ENCODE peak calls at places on chromosomes 11 and 22, in nine cellular contexts. H, Q, M, U, C, S, X, P and V are unnamed samples. For H3K4me1, the result is how much of the 10 kb centered on the place peaks cover.

GRCh38 chr11:75388386-75389275 is 10.7 kb upstream of the RPS3 start:
- DNase-seq in H (peak), Q (peak), M (peak), U (peak), C (peak), S (peak), X (peak), P (peak), V (peak)

GRCh38 chr11:75350743-75351540 is 519 bp downstream of the ARRB1 start:
- DNase-seq in H (no peak), Q (no peak), M (peak), U (peak), C (peak), S (peak), X (peak), P (peak), V (peak)

GRCh38 chr22:33440756-33441155 is 382.6 kb upstream of the SYN3 start:
- DNase-seq in H (no peak), Q (no peak), M (no peak), U (no peak), C (no peak), S (no peak), X (no peak), P (no peak), V (no peak)

GRCh38 chr11:95359756-95360155 is 128.8 kb upstream of the SESN3 start:
- DNase-seq in H (peak), Q (no peak), M (no peak), U (no peak), C (no peak), S (no peak), X (no peak), P (no peak), V (no peak)

GRCh38 chr11:42410251-42410956 is 901.4 kb upstream of the API5 start:
- DNase-seq in H (peak), Q (no peak), M (no peak), U (no peak), C (no peak), S (no peak), X (no peak), P (no peak), V (no peak)

GRCh38 chr11:56624661-56625110 is 10.0 kb upstream of the OR5M1 start:
- DNase-seq in H (peak), Q (no peak), M (peak), U (peak), C (no peak), S (no peak), X (no peak), P (no peak), V (no peak)

GRCh38 chr11:123145220-123145619 is 49.8 kb downstream of the CLMP start:
- DNase-seq in H (peak), Q (peak), M (no peak), U (peak), C (no peak), S (no peak), X (no peak), P (no peak), V (no peak)

GRCh38 chr11:120225372-120225909 is 14.5 kb upstream of the POU2F3 start:
- DNase-seq in H (no peak), Q (no peak), M (no peak), U (no peak), C (no peak), S (no peak), X (peak), P (no peak), V (no peak)

GRCh38 chr11:110759972-110760381 is 47.7 kb upstream of the ARHGAP20 start:
- DNase-seq in H (no peak), Q (no peak), M (peak), U (no peak), C (no peak), S (no peak), X (no peak), P (peak), V (peak)

GRCh38 chr11:8092587-8093424 is 11.8 kb downstream of the TUB start:
- DNase-seq in H (peak), Q (peak), M (peak), U (peak), C (peak), S (peak), X (peak), P (peak), V (peak)

GRCh38 chr11:1219836-1220810 is 2.7 kb upstream of the MUC5B start:
- DNase-seq in H (no peak), Q (no peak), M (peak), U (peak), C (peak), S (no peak), X (peak), P (peak), V (peak)

GRCh38 chr11:27716850-27717249 is 16.6 kb upstream of the BDNF start:
- DNase-seq in H (no peak), Q (no peak), M (no peak), U (no peak), C (no peak), S (no peak), X (no peak), P (no peak), V (no peak)

GRCh38 chr11:27718346-27718852 is 18.1 kb upstream of the BDNF start:
- DNase-seq in H (peak), Q (no peak), M (peak), U (peak), C (no peak), S (no peak), X (no peak), P (no peak), V (no peak)

GRCh38 chr11:27717801-27718229 is 17.6 kb upstream of the BDNF start:
- DNase-seq in H (no peak), Q (no peak), M (no peak), U (no peak), C (no peak), S (no peak), X (no peak), P (no peak), V (no peak)

GRCh38 chr11:27716216-27716615 is 16.0 kb upstream of the BDNF start:
- DNase-seq in H (no peak), Q (no peak), M (no peak), U (no peak), C (no peak), S (no peak), X (no peak), P (no peak), V (no peak)

GRCh38 chr11:27717377-27717776 is 17.1 kb upstream of the BDNF start:
- DNase-seq in H (no peak), Q (no peak), M (no peak), U (peak), C (no peak), S (no peak), X (no peak), P (no peak), V (no peak)
- TF ChIP-seq CTCF in H (peak), Q (no peak), M (no peak), U (peak), C (no peak), S (no peak), X (no peak), P (no peak), V (no peak)

DNA sequence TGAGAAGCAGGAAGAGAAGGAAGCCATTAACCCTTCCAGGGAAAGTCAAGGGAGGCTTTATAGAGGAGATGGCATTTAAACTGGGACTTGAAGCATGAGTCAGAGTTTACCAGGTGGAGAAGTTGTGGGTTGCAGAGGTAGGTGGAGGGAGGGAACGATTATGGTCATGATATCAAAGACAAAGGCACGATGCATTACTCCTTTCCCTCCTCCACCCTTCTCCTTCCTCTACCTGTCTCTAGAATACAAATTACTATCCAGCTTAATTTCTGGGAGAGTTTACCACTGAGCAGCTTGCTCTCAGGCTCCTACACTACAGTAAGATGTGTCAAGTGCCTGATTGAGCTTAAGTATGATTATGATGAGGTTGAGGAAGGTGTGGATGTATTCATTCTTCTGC is 151.7 kb downstream of the NELL1 start:
- DNase-seq in H (no peak), Q (no peak), M (no peak), U (no peak), C (no peak), S (no peak), X (no peak), P (no peak), V (no peak)
- H3K4me3 ChIP-seq in H (no peak), Q (no peak), M (no peak), U (no peak), C (no peak), S (no peak), X (no peak), P (no peak), V (no peak)

GRCh38 chr11:67233584-67234190 is 32.6 kb upstream of the GRK2 start:
- DNase-seq in H (no peak), Q (no peak), M (no peak), U (no peak), C (no peak), S (no peak), X (no peak), P (no peak), V (no peak)
- H3K4me1 ChIP-seq in H (under half), Q (under half), M (under half), U (under half), C (under half), S (under half), X (under half), P (under half), V (under half)

GRCh38 chr11:64148917-64149617 is 16.8 kb downstream of the MACROD1 start:
- DNase-seq in H (no peak), Q (no peak), M (no peak), U (no peak), C (no peak), S (no peak), X (no peak), P (no peak), V (no peak)
- TF ChIP-seq CTCF in H (no peak), Q (no peak), M (peak), U (no peak), C (no peak), S (peak), X (peak), P (peak), V (no peak)

GRCh38 chr22:17434856-17435255 is 65.6 kb downstream of the CECR2 start:
- DNase-seq in H (peak), Q (no peak), M (no peak), U (no peak), C (no peak), S (no peak), X (no peak), P (no peak), V (no peak)

GRCh38 chr22:17436382-17436951 is 67.2 kb downstream of the CECR2 start:
- DNase-seq in H (no peak), Q (peak), M (no peak), U (no peak), C (no peak), S (no peak), X (no peak), P (no peak), V (no peak)

GRCh38 chr22:17435375-17435774 is 66.1 kb downstream of the CECR2 start:
- DNase-seq in H (no peak), Q (no peak), M (no peak), U (no peak), C (no peak), S (no peak), X (no peak), P (no peak), V (no peak)

GRCh38 chr22:17441326-17441725 is 72.1 kb downstream of the CECR2 start:
- DNase-seq in H (no peak), Q (no peak), M (no peak), U (no peak), C (no peak), S (no peak), X (no peak), P (no peak), V (no peak)

DNA sequence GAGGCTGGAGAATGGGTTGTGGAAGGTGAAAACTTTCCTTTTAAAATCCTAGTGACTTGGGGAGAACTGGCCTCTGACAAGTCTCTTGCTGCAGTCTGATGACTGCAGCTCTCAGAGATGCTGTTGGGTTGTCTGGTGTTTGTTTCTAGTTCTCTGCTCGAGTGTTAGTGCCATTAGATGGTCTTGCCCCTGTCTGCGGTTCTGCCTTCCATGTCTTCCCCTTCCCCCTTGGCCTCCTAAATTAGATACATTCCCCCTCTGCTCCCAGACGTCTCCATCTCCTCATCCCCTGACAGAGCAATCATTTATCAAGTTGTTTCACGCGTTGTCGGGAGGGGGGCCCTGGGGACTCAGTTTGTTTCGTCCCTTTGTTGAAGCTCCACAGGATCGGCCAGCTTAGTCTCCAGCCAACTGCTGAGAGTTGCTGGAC is 67.7 kb downstream of the CECR2 start:
- DNase-seq in H (no peak), Q (no peak), M (no peak), U (no peak), C (no peak), S (no peak), X (no peak), P (no peak), V (no peak)
- H3K4me3 ChIP-seq in H (no peak), Q (no peak), M (no peak), U (no peak), C (no peak), S (no peak), X (no peak), P (no peak), V (no peak)

GRCh38 chr11:58188770-58189169 is at the start of gene OR9Q2:
- DNase-seq in H (no peak), Q (no peak), M (no peak), U (no peak), C (no peak), S (no peak), X (no peak), P (no peak), V (no peak)
- H3K4me1 ChIP-seq in H (under half), Q (under half), M (under half), U (under half), C (under half), S (under half), X (under half), P (under half), V (under half)

GRCh38 chr11:71364176-71364671 is 84.0 kb downstream of the DHCR7 start:
- DNase-seq in H (no peak), Q (no peak), M (no peak), U (no peak), C (peak), S (no peak), X (no peak), P (no peak), V (no peak)
- TF ChIP-seq CTCF in H (no peak), Q (no peak), M (no peak), U (no peak), C (no peak), S (no peak), X (no peak), P (no peak), V (no peak)

DNA sequence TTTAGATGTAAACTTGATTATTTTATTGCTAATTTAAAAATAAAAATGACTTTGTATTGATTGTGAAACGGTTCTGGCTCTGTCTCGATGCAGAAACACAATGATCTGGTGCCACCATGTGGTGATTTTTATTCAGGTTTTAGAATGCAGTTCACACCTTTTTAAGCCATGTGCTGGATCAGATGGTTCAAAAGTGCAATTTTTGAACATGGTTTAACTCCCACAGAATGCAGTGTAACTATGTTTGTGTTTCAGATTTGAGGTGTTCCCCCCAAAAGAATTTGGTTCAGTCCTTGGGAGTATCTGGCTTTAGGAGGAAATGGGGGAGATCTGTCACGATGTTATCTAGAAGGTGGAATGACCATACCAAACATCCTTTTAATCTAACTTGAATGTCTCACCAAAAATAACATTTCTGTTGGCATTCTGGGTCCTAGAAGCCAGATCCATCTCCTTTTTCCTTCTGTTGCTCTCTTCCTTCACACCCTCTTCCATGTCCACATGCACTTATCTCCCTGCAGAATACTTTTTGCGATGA is 7.9 kb downstream of the MRPL16 start:
- DNase-seq in H (peak), Q (no peak), M (peak), U (peak), C (no peak), S (no peak), X (no peak), P (no peak), V (no peak)
- H3K4me3 ChIP-seq in H (no peak), Q (no peak), M (no peak), U (no peak), C (no peak), S (no peak), X (no peak), P (no peak), V (no peak)

GRCh38 chr11:60875856-60876485 is 8.6 kb downstream of the ZP1 start:
- DNase-seq in H (no peak), Q (no peak), M (no peak), U (no peak), C (no peak), S (no peak), X (peak), P (no peak), V (no peak)

GRCh38 chr11:60878245-60879101 is 11.1 kb downstream of the ZP1 start:
- DNase-seq in H (no peak), Q (no peak), M (no peak), U (no peak), C (no peak), S (no peak), X (peak), P (no peak), V (no peak)

GRCh38 chr11:60880189-60880588 is 12.8 kb downstream of the ZP1 start:
- DNase-seq in H (no peak), Q (no peak), M (no peak), U (no peak), C (no peak), S (no peak), X (no peak), P (no peak), V (no peak)

GRCh38 chr11:60879104-60879503 is 11.8 kb downstream of the ZP1 start:
- DNase-seq in H (no peak), Q (no peak), M (no peak), U (no peak), C (no peak), S (no peak), X (no peak), P (no peak), V (no peak)

GRCh38 chr11:60880635-60881282 is 13.4 kb downstream of the ZP1 start:
- DNase-seq in H (no peak), Q (no peak), M (no peak), U (no peak), C (no peak), S (no peak), X (no peak), P (no peak), V (no peak)
- H3K4me1 ChIP-seq in H (under half), Q (under half), M (under half), U (under half), C (under half), S (under half), X (under half), P (under half), V (under half)

GRCh38 chr11:115761817-115762216 is 257.6 kb upstream of the CADM1 start:
- DNase-seq in H (no peak), Q (no peak), M (no peak), U (no peak), C (no peak), S (no peak), X (no peak), P (no peak), V (no peak)
- TF ChIP-seq CTCF in H (no peak), Q (no peak), M (no peak), U (no peak), C (no peak), S (no peak), X (no peak), P (no peak), V (no peak)